ENCODE peak calls at places on chromosomes 11 and 22, in four cellular contexts. C is right lobe of liver, Z is heart right ventricle, J is IMR-90. L is an unnamed sample.

GRCh38 chr22:48275412-48275811 is 1513.0 kb downstream of the TBC1D22A start:
- DNase-seq in C (no peak), Z (no peak), J (no peak), L (no peak)

GRCh38 chr11:64742940-64743590 is 877 bp downstream of the RASGRP2 start:
- DNase-seq in C (peak), Z (peak), J (no peak), L (peak)

GRCh38 chr11:131491503-131491902 is 121.1 kb downstream of the NTM start:
- DNase-seq in C (no peak), Z (no peak), J (peak), L (no peak)

GRCh38 chr11:26842883-26843282 is 121.0 kb upstream of the SLC5A12 start:
- DNase-seq in C (no peak), Z (no peak), J (no peak), L (no peak)

GRCh38 chr22:20973634-20974286 is 6.7 kb downstream of the AIFM3 start:
- DNase-seq in C (no peak), Z (no peak), J (no peak), L (no peak)

GRCh38 chr11:69470793-69471192 is 10.7 kb upstream of the LINC01488 start:
- DNase-seq in C (peak), Z (no peak), J (no peak), L (peak)

GRCh38 chr11:81165164-81165563 is 1568.5 kb downstream of the FAM181B start:
- DNase-seq in C (no peak), Z (no peak), J (no peak), L (no peak)

GRCh38 chr22:26837784-26838520 is 180.6 kb downstream of the MIAT start:
- DNase-seq in C (no peak), Z (no peak), J (no peak), L (no peak)

GRCh38 chr22:49052023-49052538 is 775.6 kb downstream of the BRD1 start:
- DNase-seq in C (no peak), Z (peak), J (no peak), L (peak)

GRCh38 chr11:1150769-1151365 is 6.9 kb upstream of the MUC5AC start:
- DNase-seq in C (peak), Z (peak), J (peak), L (no peak)

GRCh38 chr11:70353900-70354568 is 44.3 kb upstream of the CTTN start:
- DNase-seq in C (no peak), Z (no peak), J (no peak), L (no peak)

GRCh38 chr11:33310720-33311500 is 53.7 kb downstream of the HIPK3 start:
- DNase-seq in C (no peak), Z (no peak), J (peak), L (no peak)

GRCh38 chr11:118002010-118002540 is 15.9 kb downstream of the IL10RA start:
- DNase-seq in C (no peak), Z (no peak), J (no peak), L (no peak)

GRCh38 chr11:9821008-9821752 is 157.3 kb downstream of the SWAP70 start:
- DNase-seq in C (no peak), Z (no peak), J (no peak), L (no peak)

GRCh38 chr11:27571151-27571840 is 64.7 kb upstream of the LIN7C start:
- DNase-seq in C (no peak), Z (no peak), J (peak), L (no peak)

GRCh38 chr11:13249992-13250391 is 27.6 kb upstream of the BMAL1 start:
- DNase-seq in C (no peak), Z (no peak), J (no peak), L (no peak)

GRCh38 chr22:21791635-21792625 is 56.3 kb upstream of the YPEL1 start:
- DNase-seq in C (no peak), Z (no peak), J (peak), L (no peak)

GRCh38 chr22:26845016-26845728 is 187.8 kb downstream of the MIAT start:
- DNase-seq in C (no peak), Z (no peak), J (no peak), L (no peak)

GRCh38 chr11:15688351-15688792 is 573.6 kb downstream of the INSC start:
- DNase-seq in C (no peak), Z (peak), J (peak), L (no peak)

GRCh38 chr22:35621446-35621845 is 4.3 kb upstream of the MB start:
- DNase-seq in C (no peak), Z (no peak), J (no peak), L (no peak)

GRCh38 chr11:126450806-126451205 is 95.3 kb downstream of the ST3GAL4 start:
- DNase-seq in C (no peak), Z (no peak), J (no peak), L (no peak)

GRCh38 chr22:19130959-19131684 is at the start of gene TSSK2:
- DNase-seq in C (no peak), Z (peak), J (no peak), L (no peak)

GRCh38 chr11:117217141-117217609 is 14.7 kb downstream of the PCSK7 start:
- DNase-seq in C (peak), Z (peak), J (peak), L (no peak)

GRCh38 chr11:118175031-118175531 is 1.4 kb downstream of the SCN2B start:
- DNase-seq in C (peak), Z (no peak), J (peak), L (no peak)

GRCh38 chr11:78346799-78347198 is 70.8 kb downstream of the GAB2 start:
- DNase-seq in C (no peak), Z (no peak), J (no peak), L (no peak)

DNA sequence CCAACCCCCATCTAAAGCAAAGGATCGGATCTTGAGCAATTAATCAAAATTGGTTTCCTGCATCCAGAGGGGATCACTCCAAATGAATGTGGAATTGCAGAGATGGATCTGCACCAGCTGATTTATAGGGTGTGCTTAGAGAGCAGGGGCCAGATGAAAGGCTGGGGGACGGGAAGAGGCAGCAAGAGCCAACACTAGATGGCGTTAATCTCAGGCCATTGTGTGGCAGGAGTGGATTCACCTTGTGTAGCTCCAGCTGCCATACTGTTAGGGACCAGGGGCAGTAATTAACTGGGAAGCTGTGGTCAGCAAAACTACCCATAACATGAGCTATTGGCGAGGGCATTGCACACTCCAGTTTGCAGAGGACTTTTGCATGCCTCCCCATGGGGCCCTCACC is 35.6 kb downstream of the SERPINH1 start:
- DNase-seq in C (no peak), Z (no peak), J (no peak), L (peak)
- TF ChIP-seq CTCF in C (peak), Z (no peak), J (peak), L (peak)

GRCh38 chr11:121161349-121161917 is 60.4 kb downstream of the TECTA start:
- DNase-seq in C (no peak), Z (no peak), J (no peak), L (no peak)
- TF ChIP-seq CTCF in C (no peak), Z (no peak), J (no peak), L (no peak)

GRCh38 chr11:134391656-134392055 is 20.4 kb downstream of the B3GAT1 start:
- DNase-seq in C (no peak), Z (no peak), J (no peak), L (no peak)

GRCh38 chr11:134395002-134395401 is 17.0 kb downstream of the B3GAT1 start:
- DNase-seq in C (no peak), Z (no peak), J (no peak), L (no peak)

GRCh38 chr11:134394311-134394710 is 17.7 kb downstream of the B3GAT1 start:
- DNase-seq in C (no peak), Z (no peak), J (no peak), L (no peak)

GRCh38 chr11:134392953-134393615 is 19.0 kb downstream of the B3GAT1 start:
- DNase-seq in C (no peak), Z (no peak), J (no peak), L (no peak)

GRCh38 chr11:134393638-134394037 is 18.4 kb downstream of the B3GAT1 start:
- DNase-seq in C (no peak), Z (no peak), J (no peak), L (peak)
- TF ChIP-seq CTCF in C (peak), Z (peak), J (no peak), L (peak)

GRCh38 chr11:14418801-14419417 is 59.9 kb upstream of the RRAS2 start:
- DNase-seq in C (no peak), Z (no peak), J (peak), L (no peak)

GRCh38 chr11:14422052-14422813 is 63.2 kb upstream of the RRAS2 start:
- DNase-seq in C (peak), Z (peak), J (peak), L (peak)

GRCh38 chr11:14417975-14418374 is 59.0 kb upstream of the RRAS2 start:
- DNase-seq in C (no peak), Z (no peak), J (peak), L (no peak)

GRCh38 chr11:14422814-14423182 is 63.8 kb upstream of the RRAS2 start:
- DNase-seq in C (no peak), Z (no peak), J (no peak), L (no peak)

DNA sequence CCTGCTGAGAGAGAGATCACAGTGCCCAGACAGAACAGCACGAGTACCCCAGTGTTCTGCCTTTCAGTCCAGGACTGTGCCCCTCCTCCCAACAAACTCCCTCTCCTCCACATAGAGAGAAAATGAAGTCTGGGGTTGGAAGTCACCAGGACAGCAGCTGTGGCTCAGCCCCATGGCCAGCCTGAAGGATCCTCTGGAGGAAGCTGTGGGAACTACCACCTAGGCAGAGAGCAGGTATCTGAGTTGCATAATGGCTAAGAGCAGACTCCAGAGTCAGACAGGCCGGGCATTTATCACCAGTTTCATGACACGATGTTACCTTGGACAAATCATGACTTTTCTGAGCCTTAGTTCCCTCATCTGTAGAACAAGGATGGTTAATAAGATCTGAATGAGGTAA is 61.2 kb upstream of the RRAS2 start:
- DNase-seq in C (no peak), Z (no peak), J (no peak), L (no peak)
- TF ChIP-seq CTCF in C (no peak), Z (no peak), J (no peak), L (no peak)

GRCh38 chr11:43802509-43802908 is 78.1 kb upstream of the ALKBH3 start:
- DNase-seq in C (no peak), Z (no peak), J (peak), L (no peak)
- TF ChIP-seq CTCF in C (peak), Z (peak), J (peak), L (peak)

GRCh38 chr22:39350803-39351688 is 1.3 kb downstream of the SYNGR1 start:
- DNase-seq in C (no peak), Z (no peak), J (no peak), L (no peak)

GRCh38 chr22:39349967-39350802 is at the start of gene SYNGR1:
- DNase-seq in C (no peak), Z (peak), J (no peak), L (peak)

GRCh38 chr22:39348909-39349505 is 784 bp upstream of the SYNGR1 start:
- DNase-seq in C (no peak), Z (no peak), J (no peak), L (no peak)

GRCh38 chr22:39351689-39352214 is 2.0 kb downstream of the SYNGR1 start:
- DNase-seq in C (no peak), Z (no peak), J (peak), L (peak)

DNA sequence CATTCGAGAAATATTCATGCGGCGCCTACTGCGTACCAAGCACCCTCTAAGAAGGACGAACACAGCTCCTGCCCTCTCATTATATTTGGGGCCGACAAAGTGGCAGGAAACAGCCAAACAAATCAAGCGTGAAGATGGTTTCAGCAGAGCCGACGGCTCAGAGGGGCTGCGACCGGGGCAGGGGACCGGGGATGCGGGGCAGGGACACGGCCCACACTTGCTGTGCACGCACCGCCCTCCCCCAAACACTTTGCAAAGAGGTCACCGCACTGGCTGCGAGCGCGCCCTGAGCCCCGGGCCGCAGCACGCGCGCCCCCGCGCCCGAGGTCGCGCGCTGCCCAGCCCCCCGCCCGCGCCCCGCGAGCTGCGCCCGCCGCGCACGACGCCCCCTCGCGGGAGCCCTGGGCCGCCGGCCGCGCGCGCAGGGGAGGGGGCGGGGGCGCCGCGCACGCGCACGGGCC is 255 bp upstream of the SYNGR1 start:
- DNase-seq in C (no peak), Z (peak), J (no peak), L (peak)
- TF ChIP-seq CTCF in C (no peak), Z (no peak), J (no peak), L (no peak)

GRCh38 chr22:46055851-46056168 is 78.8 kb upstream of the WNT7B start:
- DNase-seq in C (no peak), Z (no peak), J (no peak), L (no peak)
- TF ChIP-seq CTCF in C (no peak), Z (no peak), J (no peak), L (no peak)

GRCh38 chr11:3050386-3051325 is 6.6 kb downstream of the CARS1 start:
- DNase-seq in C (no peak), Z (no peak), J (no peak), L (no peak)

GRCh38 chr11:3052109-3052479 is 5.1 kb downstream of the CARS1 start:
- DNase-seq in C (no peak), Z (no peak), J (no peak), L (no peak)

GRCh38 chr11:3051435-3052108 is 5.7 kb downstream of the CARS1 start:
- DNase-seq in C (no peak), Z (no peak), J (no peak), L (no peak)

GRCh38 chr11:3047637-3048036 is 9.6 kb downstream of the CARS1 start:
- DNase-seq in C (no peak), Z (no peak), J (no peak), L (no peak)

DNA sequence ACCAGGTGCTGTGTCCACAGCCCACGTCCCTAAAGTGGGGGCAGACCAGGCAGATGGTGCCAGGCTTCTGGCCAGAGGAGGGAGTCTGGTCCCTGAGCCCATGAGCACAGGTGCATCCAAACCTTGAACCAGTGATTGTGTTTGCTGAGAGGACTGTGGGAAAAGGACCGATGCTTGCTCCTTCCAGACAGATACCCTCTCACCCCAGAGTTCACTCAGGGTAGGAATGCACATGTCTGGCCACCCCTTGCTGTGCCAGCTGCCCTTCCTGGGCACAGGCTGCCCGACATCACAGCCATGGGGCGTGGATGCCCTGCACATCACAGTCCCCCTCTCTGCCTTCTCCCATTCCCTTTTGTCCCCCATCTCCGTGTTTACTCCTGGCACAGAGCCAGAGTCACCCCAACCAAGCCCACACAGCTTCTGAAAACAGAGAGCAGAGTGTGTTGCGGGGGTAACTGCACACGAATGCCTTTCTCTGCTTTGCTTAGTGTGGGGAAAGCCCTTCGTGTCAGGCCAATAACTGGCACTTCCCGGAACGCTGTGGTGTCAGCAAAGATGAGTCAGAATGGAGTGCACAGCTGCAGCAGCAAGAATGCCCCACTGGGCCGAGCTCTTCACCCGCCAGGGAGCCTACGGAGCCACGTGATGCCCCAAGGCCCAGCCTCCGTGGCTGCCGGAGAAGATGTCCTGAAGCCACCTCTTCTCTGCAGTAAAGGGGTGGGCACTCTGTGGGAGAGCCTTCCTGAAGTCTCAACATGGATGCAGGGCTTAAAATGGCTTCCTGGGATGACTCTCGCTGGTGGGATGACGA is 7.6 kb downstream of the CARS1 start:
- DNase-seq in C (no peak), Z (peak), J (peak), L (no peak)
- TF ChIP-seq CTCF in C (peak), Z (no peak), J (peak), L (no peak)

GRCh38 chr11:65952052-65952521 is 6.8 kb downstream of the TSGA10IP start:
- DNase-seq in C (no peak), Z (no peak), J (no peak), L (no peak)

GRCh38 chr11:65953471-65953870 is 8.1 kb upstream of the SART1 start:
- DNase-seq in C (no peak), Z (no peak), J (no peak), L (no peak)

GRCh38 chr11:65958774-65959420 is 2.6 kb upstream of the SART1 start:
- DNase-seq in C (no peak), Z (no peak), J (no peak), L (peak)

GRCh38 chr11:65958306-65958705 is 3.2 kb upstream of the SART1 start:
- DNase-seq in C (no peak), Z (no peak), J (no peak), L (no peak)

GRCh38 chr11:65954771-65955170 is 6.8 kb upstream of the SART1 start:
- DNase-seq in C (no peak), Z (no peak), J (no peak), L (no peak)
- TF ChIP-seq CTCF in C (no peak), Z (no peak), J (no peak), L (no peak)

L was measured in nephron progenitor cell.